ENCODE peak calls at places on chromosomes 16 and 17, in nine cellular contexts. One of them, this sample, is unnamed.

GRCh38 chr16:49311823-49312222 is 30.2 kb upstream of the CBLN1 start:
- DNase-seq in iPS-NIHi11: no peak
- DNase-seq in AG04450: no peak
- DNase-seq in left ventricle myocardium inferior: no peak
- DNase-seq in K562: no peak
- DNase-seq in GM20000: no peak
- DNase-seq in WTC11: no peak
- DNase-seq in heart left ventricle: no peak
- DNase-seq in NCI-H345: no peak
- DNase-seq in this sample: no peak

GRCh38 chr16:69890114-69890890 is 60.8 kb upstream of the CLEC18A start:
- DNase-seq in GM20000: no peak
- DNase-seq in iPS-NIHi11: peak; percentile 35
- DNase-seq in left ventricle myocardium inferior: peak; percentile 49
- DNase-seq in heart left ventricle: peak; percentile 64
- DNase-seq in AG04450: no peak
- DNase-seq in WTC11: peak; percentile 44
- DNase-seq in NCI-H345: peak; percentile 77
- DNase-seq in K562: no peak
- DNase-seq in this sample: peak; percentile 9

GRCh38 chr17:28147026-28147425 is 104.5 kb downstream of the NLK start:
- DNase-seq in left ventricle myocardium inferior: no peak
- DNase-seq in GM20000: no peak
- DNase-seq in K562: no peak
- DNase-seq in NCI-H345: no peak
- DNase-seq in iPS-NIHi11: no peak
- DNase-seq in AG04450: no peak
- DNase-seq in WTC11: no peak
- DNase-seq in heart left ventricle: no peak
- DNase-seq in this sample: no peak

GRCh38 chr17:49226771-49227435 is 3.7 kb downstream of the PHOSPHO1 start:
- DNase-seq in heart left ventricle: no peak
- DNase-seq in iPS-NIHi11: no peak
- DNase-seq in NCI-H345: no peak
- DNase-seq in AG04450: no peak
- DNase-seq in left ventricle myocardium inferior: no peak
- DNase-seq in WTC11: no peak
- DNase-seq in K562: no peak
- DNase-seq in GM20000: peak; percentile 32
- DNase-seq in this sample: no peak

GRCh38 chr16:11204513-11205047 is 51.4 kb downstream of the SOCS1 start:
- DNase-seq in WTC11: no peak
- DNase-seq in AG04450: no peak
- DNase-seq in left ventricle myocardium inferior: no peak
- DNase-seq in K562: no peak
- DNase-seq in heart left ventricle: no peak
- DNase-seq in GM20000: no peak
- DNase-seq in iPS-NIHi11: no peak
- DNase-seq in NCI-H345: no peak
- DNase-seq in this sample: no peak

GRCh38 chr17:65941500-65941899 is 250.4 kb downstream of the CEP112 start:
- DNase-seq in NCI-H345: no peak
- DNase-seq in GM20000: no peak
- DNase-seq in left ventricle myocardium inferior: no peak
- DNase-seq in heart left ventricle: no peak
- DNase-seq in WTC11: no peak
- DNase-seq in AG04450: no peak
- DNase-seq in iPS-NIHi11: no peak
- DNase-seq in K562: no peak
- DNase-seq in this sample: no peak

GRCh38 chr17:8057691-8058114 is 18.8 kb downstream of the ALOX15B start:
- DNase-seq in heart left ventricle: peak; percentile 37
- DNase-seq in AG04450: peak; percentile 51
- DNase-seq in GM20000: peak; percentile 83
- DNase-seq in iPS-NIHi11: peak; percentile 84
- DNase-seq in NCI-H345: peak; percentile 58
- DNase-seq in WTC11: peak; percentile 47
- DNase-seq in left ventricle myocardium inferior: no peak
- DNase-seq in K562: peak; percentile 76
- DNase-seq in this sample: peak; percentile 77

GRCh38 chr17:38868095-38868967 is 1.5 kb upstream of the LASP1 start:
- DNase-seq in heart left ventricle: peak; percentile 78
- DNase-seq in left ventricle myocardium inferior: peak; percentile 77
- DNase-seq in iPS-NIHi11: no peak
- DNase-seq in GM20000: peak; percentile 41
- DNase-seq in K562: peak; percentile 70
- DNase-seq in WTC11: no peak
- DNase-seq in AG04450: no peak
- DNase-seq in NCI-H345: peak; percentile 73
- DNase-seq in this sample: peak; percentile 76

GRCh38 chr17:58513391-58513912 is 986 bp downstream of the MTMR4 start:
- DNase-seq in GM20000: peak; percentile 62
- DNase-seq in K562: peak; percentile 17
- DNase-seq in iPS-NIHi11: no peak
- DNase-seq in left ventricle myocardium inferior: no peak
- DNase-seq in heart left ventricle: no peak
- DNase-seq in AG04450: no peak
- DNase-seq in NCI-H345: no peak
- DNase-seq in WTC11: no peak
- DNase-seq in this sample: no peak

GRCh38 chr16:87422106-87422505 is 30.0 kb downstream of the MAP1LC3B start:
- DNase-seq in iPS-NIHi11: no peak
- DNase-seq in NCI-H345: no peak
- DNase-seq in heart left ventricle: no peak
- DNase-seq in left ventricle myocardium inferior: no peak
- DNase-seq in AG04450: no peak
- DNase-seq in K562: no peak
- DNase-seq in WTC11: no peak
- DNase-seq in GM20000: no peak
- DNase-seq in this sample: no peak

GRCh38 chr16:16158741-16159374 is 64.4 kb downstream of the ABCC6 start:
- DNase-seq in NCI-H345: no peak
- DNase-seq in AG04450: no peak
- DNase-seq in K562: no peak
- DNase-seq in left ventricle myocardium inferior: no peak
- DNase-seq in heart left ventricle: no peak
- DNase-seq in iPS-NIHi11: no peak
- DNase-seq in GM20000: no peak
- DNase-seq in WTC11: no peak
- DNase-seq in this sample: no peak

GRCh38 chr17:65198653-65199382 is 61.6 kb downstream of the RGS9 start:
- DNase-seq in NCI-H345: peak; percentile 60
- DNase-seq in AG04450: no peak
- DNase-seq in left ventricle myocardium inferior: no peak
- DNase-seq in iPS-NIHi11: peak; percentile 80
- DNase-seq in K562: peak; percentile 62
- DNase-seq in WTC11: no peak
- DNase-seq in GM20000: peak; percentile 71
- DNase-seq in heart left ventricle: no peak
- DNase-seq in this sample: peak; percentile 64

GRCh38 chr16:67842509-67843342 is 606 bp downstream of the THAP11 start:
- DNase-seq in K562: peak; percentile 32
- DNase-seq in AG04450: no peak
- DNase-seq in heart left ventricle: peak; percentile 41
- DNase-seq in GM20000: peak; percentile 74
- DNase-seq in NCI-H345: peak; percentile 13
- DNase-seq in left ventricle myocardium inferior: peak; percentile 65
- DNase-seq in iPS-NIHi11: peak; percentile 56
- DNase-seq in WTC11: peak; percentile 59
- DNase-seq in this sample: peak; percentile 43

GRCh38 chr17:42273474-42274272 is 2.5 kb downstream of the STAT5B start:
- DNase-seq in K562: no peak
- DNase-seq in iPS-NIHi11: no peak
- DNase-seq in WTC11: no peak
- DNase-seq in NCI-H345: no peak
- DNase-seq in heart left ventricle: no peak
- DNase-seq in left ventricle myocardium inferior: no peak
- DNase-seq in AG04450: no peak
- DNase-seq in GM20000: no peak
- DNase-seq in this sample: no peak

GRCh38 chr17:6070280-6070894 is at the start of gene WSCD1:
- DNase-seq in AG04450: no peak
- DNase-seq in NCI-H345: peak; percentile 41
- DNase-seq in K562: no peak
- DNase-seq in heart left ventricle: no peak
- DNase-seq in WTC11: peak; percentile 33
- DNase-seq in iPS-NIHi11: peak; percentile 89
- DNase-seq in left ventricle myocardium inferior: no peak
- DNase-seq in GM20000: peak; percentile 69
- DNase-seq in this sample: peak; percentile 29